ENCODE peak calls at places on chromosomes 12 and 14, in six cellular contexts. One of them, this sample, is unnamed.
A peak's percentile ranks its signal among the peaks of the same experiment; 100 is the strongest.

GRCh38 chr12:28388879-28389278 is 198.6 kb downstream of the CCDC91 start:
- DNase-seq in small intestine: no peak
- DNase-seq in mesendoderm: peak; percentile 18
- DNase-seq in neural progenitor cell: no peak
- DNase-seq in GM12865: no peak
- DNase-seq in astrocyte: no peak
- DNase-seq in this sample: no peak

GRCh38 chr12:21456291-21456780 is 18.9 kb downstream of the PYROXD1 start:
- DNase-seq in small intestine: no peak
- DNase-seq in mesendoderm: no peak
- DNase-seq in neural progenitor cell: no peak
- DNase-seq in GM12865: no peak
- DNase-seq in astrocyte: no peak
- DNase-seq in this sample: no peak

GRCh38 chr12:92234533-92234932 is 88.9 kb upstream of the BTG1 start:
- DNase-seq in small intestine: no peak
- DNase-seq in mesendoderm: no peak
- DNase-seq in neural progenitor cell: no peak
- DNase-seq in GM12865: no peak
- DNase-seq in astrocyte: no peak
- DNase-seq in this sample: no peak

GRCh38 chr12:101379149-101379548 is 28.4 kb downstream of the ARL1 start:
- DNase-seq in small intestine: no peak
- DNase-seq in mesendoderm: no peak
- DNase-seq in neural progenitor cell: no peak
- DNase-seq in GM12865: no peak
- DNase-seq in astrocyte: no peak
- DNase-seq in this sample: no peak

GRCh38 chr12:132029503-132030300 is 80.0 kb downstream of the EP400 start:
- DNase-seq in small intestine: no peak
- DNase-seq in mesendoderm: peak; percentile 46
- DNase-seq in neural progenitor cell: no peak
- DNase-seq in GM12865: no peak
- DNase-seq in astrocyte: no peak
- DNase-seq in this sample: no peak

GRCh38 chr14:67734675-67735074 is 33.0 kb downstream of the RDH12 start:
- DNase-seq in small intestine: no peak
- DNase-seq in mesendoderm: peak; percentile 63
- DNase-seq in neural progenitor cell: peak; percentile 13
- DNase-seq in GM12865: no peak
- DNase-seq in astrocyte: no peak
- DNase-seq in this sample: no peak

GRCh38 chr14:50523271-50524041 is 8.9 kb downstream of the MAP4K5 start:
- DNase-seq in small intestine: no peak
- DNase-seq in mesendoderm: no peak
- DNase-seq in neural progenitor cell: peak; percentile 36
- DNase-seq in GM12865: peak; percentile 18
- DNase-seq in astrocyte: no peak
- DNase-seq in this sample: no peak

GRCh38 chr12:104677441-104678089 is 220.8 kb downstream of the CHST11 start:
- DNase-seq in small intestine: no peak
- DNase-seq in mesendoderm: no peak
- DNase-seq in neural progenitor cell: no peak
- DNase-seq in GM12865: no peak
- DNase-seq in astrocyte: no peak
- DNase-seq in this sample: no peak

GRCh38 chr14:69692542-69693053 is 74.3 kb upstream of the SRSF5 start:
- DNase-seq in small intestine: peak; percentile 93
- DNase-seq in mesendoderm: no peak
- DNase-seq in neural progenitor cell: no peak
- DNase-seq in GM12865: no peak
- DNase-seq in astrocyte: no peak
- DNase-seq in this sample: no peak

GRCh38 chr12:125786143-125786542 is 720.9 kb downstream of the AACS start:
- DNase-seq in small intestine: no peak
- DNase-seq in mesendoderm: no peak
- DNase-seq in neural progenitor cell: no peak
- DNase-seq in GM12865: no peak
- DNase-seq in astrocyte: peak; percentile 47
- DNase-seq in this sample: no peak

GRCh38 chr14:62983821-62984220 is 61.4 kb downstream of the KCNH5 start:
- DNase-seq in small intestine: no peak
- DNase-seq in mesendoderm: no peak
- DNase-seq in neural progenitor cell: no peak
- DNase-seq in GM12865: no peak
- DNase-seq in astrocyte: no peak
- DNase-seq in this sample: no peak

GRCh38 chr14:50926851-50927386 is 17.4 kb downstream of the PYGL start:
- DNase-seq in small intestine: no peak
- DNase-seq in mesendoderm: no peak
- DNase-seq in neural progenitor cell: no peak
- DNase-seq in GM12865: no peak
- DNase-seq in astrocyte: no peak
- DNase-seq in this sample: no peak

GRCh38 chr14:96362071-96362964 is 823 bp downstream of the ATG2B start:
- DNase-seq in small intestine: peak; percentile 90
- DNase-seq in mesendoderm: peak; percentile 61
- DNase-seq in neural progenitor cell: peak; percentile 63
- DNase-seq in GM12865: peak; percentile 83
- DNase-seq in astrocyte: no peak
- DNase-seq in this sample: peak; percentile 36

GRCh38 chr14:68598621-68599447 is 194.0 kb downstream of the ZFP36L1 start:
- DNase-seq in small intestine: peak; percentile 91
- DNase-seq in mesendoderm: no peak
- DNase-seq in neural progenitor cell: no peak
- DNase-seq in GM12865: no peak
- DNase-seq in astrocyte: peak; percentile 95
- DNase-seq in this sample: peak; percentile 54

GRCh38 chr12:115451151-115451784 is 767.3 kb upstream of the TBX3 start:
- DNase-seq in small intestine: peak; percentile 50
- DNase-seq in mesendoderm: peak; percentile 53
- DNase-seq in neural progenitor cell: no peak
- DNase-seq in GM12865: no peak
- DNase-seq in astrocyte: no peak
- DNase-seq in this sample: no peak

GRCh38 chr12:91763654-91764439 is 381.8 kb downstream of the BTG1 start:
- DNase-seq in small intestine: no peak
- DNase-seq in mesendoderm: no peak
- DNase-seq in neural progenitor cell: no peak
- DNase-seq in GM12865: no peak
- DNase-seq in astrocyte: no peak
- DNase-seq in this sample: no peak

GRCh38 chr14:59354666-59355065 is 110.5 kb downstream of the GPR135 start:
- DNase-seq in small intestine: no peak
- DNase-seq in mesendoderm: no peak
- DNase-seq in neural progenitor cell: no peak
- DNase-seq in GM12865: no peak
- DNase-seq in astrocyte: peak; percentile 68
- DNase-seq in this sample: no peak

GRCh38 chr12:57512665-57513064 is 7.6 kb downstream of the DDIT3 start:
- DNase-seq in small intestine: no peak
- DNase-seq in mesendoderm: no peak
- DNase-seq in neural progenitor cell: no peak
- DNase-seq in GM12865: no peak
- DNase-seq in astrocyte: no peak
- DNase-seq in this sample: no peak

GRCh38 chr14:35438910-35439713 is 34.6 kb upstream of the NFKBIA start:
- DNase-seq in small intestine: peak; percentile 9
- DNase-seq in mesendoderm: peak; percentile 49
- DNase-seq in neural progenitor cell: peak; percentile 11
- DNase-seq in GM12865: peak; percentile 16
- DNase-seq in astrocyte: no peak
- DNase-seq in this sample: no peak

GRCh38 chr12:97616936-97617335 is 154.3 kb downstream of the RMST start:
- DNase-seq in small intestine: no peak
- DNase-seq in mesendoderm: no peak
- DNase-seq in neural progenitor cell: no peak
- DNase-seq in GM12865: no peak
- DNase-seq in astrocyte: no peak
- DNase-seq in this sample: no peak

GRCh38 chr12:78208106-78208505 is 377.4 kb downstream of the NAV3 start:
- DNase-seq in small intestine: no peak
- DNase-seq in mesendoderm: no peak
- DNase-seq in neural progenitor cell: no peak
- DNase-seq in GM12865: no peak
- DNase-seq in astrocyte: peak; percentile 67
- DNase-seq in this sample: no peak

GRCh38 chr12:57208946-57209282 is 7.7 kb upstream of the NXPH4 start:
- DNase-seq in small intestine: no peak
- DNase-seq in mesendoderm: no peak
- DNase-seq in neural progenitor cell: no peak
- DNase-seq in GM12865: no peak
- DNase-seq in astrocyte: no peak
- DNase-seq in this sample: no peak

GRCh38 chr12:26360062-26360461 is 164.7 kb downstream of the SSPN start:
- DNase-seq in small intestine: no peak
- DNase-seq in mesendoderm: no peak
- DNase-seq in neural progenitor cell: no peak
- DNase-seq in GM12865: no peak
- DNase-seq in astrocyte: no peak
- DNase-seq in this sample: no peak

GRCh38 chr14:96627386-96627785 is 125.2 kb downstream of the PAPOLA start:
- DNase-seq in small intestine: no peak
- DNase-seq in mesendoderm: no peak
- DNase-seq in neural progenitor cell: no peak
- DNase-seq in GM12865: no peak
- DNase-seq in astrocyte: no peak
- DNase-seq in this sample: no peak

GRCh38 chr14:92573761-92574498 is 60.3 kb downstream of the RIN3 start:
- DNase-seq in small intestine: no peak
- DNase-seq in mesendoderm: no peak
- DNase-seq in neural progenitor cell: no peak
- DNase-seq in GM12865: no peak
- DNase-seq in astrocyte: no peak
- DNase-seq in this sample: no peak

GRCh38 chr12:54140958-54141388 is 47.8 kb downstream of the SMUG1 start:
- DNase-seq in small intestine: no peak
- DNase-seq in mesendoderm: peak; percentile 71
- DNase-seq in neural progenitor cell: peak; percentile 48
- DNase-seq in GM12865: no peak
- DNase-seq in astrocyte: no peak
- DNase-seq in this sample: no peak

GRCh38 chr14:29927596-29928341 is at the start of gene PRKD1:
- DNase-seq in small intestine: peak; percentile 39
- DNase-seq in mesendoderm: peak; percentile 86
- DNase-seq in neural progenitor cell: peak; percentile 87
- DNase-seq in GM12865: no peak
- DNase-seq in astrocyte: peak; percentile 66
- DNase-seq in this sample: peak; percentile 81

GRCh38 chr14:103699901-103700752 is 15.1 kb downstream of the XRCC3 start:
- DNase-seq in small intestine: no peak
- DNase-seq in mesendoderm: no peak
- DNase-seq in neural progenitor cell: no peak
- DNase-seq in GM12865: no peak
- DNase-seq in astrocyte: no peak
- DNase-seq in this sample: peak; percentile 87

GRCh38 chr12:4483885-4484823 is 38.5 kb upstream of the FGF6 start:
- DNase-seq in small intestine: no peak
- DNase-seq in mesendoderm: no peak
- DNase-seq in neural progenitor cell: no peak
- DNase-seq in GM12865: no peak
- DNase-seq in astrocyte: no peak
- DNase-seq in this sample: no peak

GRCh38 chr12:71594214-71594948 is 69.3 kb downstream of the ZFC3H1 start:
- DNase-seq in small intestine: peak; percentile 44
- DNase-seq in mesendoderm: peak; percentile 53
- DNase-seq in neural progenitor cell: no peak
- DNase-seq in GM12865: no peak
- DNase-seq in astrocyte: no peak
- DNase-seq in this sample: no peak

GRCh38 chr12:32548691-32549412 is 130.2 kb upstream of the DNM1L start:
- DNase-seq in small intestine: no peak
- DNase-seq in mesendoderm: no peak
- DNase-seq in neural progenitor cell: no peak
- DNase-seq in GM12865: no peak
- DNase-seq in astrocyte: peak; percentile 93
- DNase-seq in this sample: peak; percentile 62

GRCh38 chr12:119589087-119589486 is 4.5 kb upstream of the TMEM233 start:
- DNase-seq in small intestine: no peak
- DNase-seq in mesendoderm: no peak
- DNase-seq in neural progenitor cell: no peak
- DNase-seq in GM12865: peak; percentile 7
- DNase-seq in astrocyte: peak; percentile 32
- DNase-seq in this sample: no peak
- H3K4me3 ChIP-seq in small intestine: no peak overlapping the region
- H3K4me3 ChIP-seq in mesendoderm: no peak overlapping the region
- H3K4me3 ChIP-seq in neural progenitor cell: no peak overlapping the region
- H3K4me3 ChIP-seq in GM12865: no peak overlapping the region
- H3K4me3 ChIP-seq in astrocyte: no peak overlapping the region
- H3K4me3 ChIP-seq in this sample: no peak overlapping the region

DNA sequence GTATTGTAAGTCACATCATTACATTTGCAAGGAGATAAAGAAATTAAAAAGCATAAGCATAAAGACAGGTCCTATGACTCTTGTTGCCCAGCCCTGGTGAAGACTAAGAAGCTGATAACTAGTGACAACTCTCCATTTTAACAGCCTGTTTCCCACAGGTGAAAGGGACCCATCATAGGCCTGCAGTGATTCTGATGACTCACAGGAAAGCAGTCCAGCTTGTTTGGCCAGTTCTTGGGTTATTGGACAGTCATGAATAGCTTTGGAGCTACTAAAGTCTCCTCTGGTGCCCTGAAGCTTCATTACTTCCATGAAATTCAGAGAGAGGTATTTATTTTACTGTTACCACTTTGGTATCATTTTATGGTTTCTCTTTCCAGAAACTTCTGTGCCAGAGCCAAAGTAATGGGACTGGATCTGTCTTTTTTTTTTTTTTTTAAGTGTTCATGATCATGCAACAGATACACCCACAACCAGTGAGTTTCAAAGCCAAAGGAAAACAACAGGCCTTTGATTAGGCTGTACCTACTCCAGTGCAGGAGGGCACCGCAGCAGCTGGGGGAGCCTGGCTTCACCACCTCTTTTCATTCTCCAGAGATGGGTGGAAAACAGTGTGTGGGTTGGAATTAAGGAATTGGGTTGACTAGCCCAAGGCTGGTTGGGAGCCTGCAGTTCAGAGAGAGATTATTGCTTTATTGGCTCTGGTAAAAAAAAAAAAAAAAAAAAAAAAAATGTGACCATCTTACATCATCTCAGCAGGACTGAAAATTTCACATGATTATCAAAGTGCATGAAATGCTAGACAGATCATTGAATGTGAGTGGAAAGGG is 55.3 kb upstream of the DYRK2 start:
- DNase-seq in small intestine: peak; percentile 93
- DNase-seq in mesendoderm: peak; percentile 50
- DNase-seq in neural progenitor cell: no peak
- DNase-seq in GM12865: no peak
- DNase-seq in astrocyte: peak; percentile 43
- DNase-seq in this sample: no peak
- H3K4me3 ChIP-seq in small intestine: no peak overlapping the region
- H3K4me3 ChIP-seq in mesendoderm: no peak overlapping the region
- H3K4me3 ChIP-seq in neural progenitor cell: no peak overlapping the region
- H3K4me3 ChIP-seq in GM12865: no peak overlapping the region
- H3K4me3 ChIP-seq in astrocyte: no peak overlapping the region
- H3K4me3 ChIP-seq in this sample: no peak overlapping the region

GRCh38 chr12:110579239-110579888 is 3.8 kb downstream of the PPTC7 start:
- DNase-seq in small intestine: no peak
- DNase-seq in mesendoderm: no peak
- DNase-seq in neural progenitor cell: no peak
- DNase-seq in GM12865: peak; percentile 58
- DNase-seq in astrocyte: no peak
- DNase-seq in this sample: no peak
- H3K4me3 ChIP-seq in small intestine: no peak overlapping the region
- H3K4me3 ChIP-seq in mesendoderm: no peak overlapping the region
- H3K4me3 ChIP-seq in neural progenitor cell: no peak overlapping the region
- H3K4me3 ChIP-seq in GM12865: peak overlapping the region; percentile 76
- H3K4me3 ChIP-seq in astrocyte: no peak overlapping the region
- H3K4me3 ChIP-seq in this sample: no peak overlapping the region

GRCh38 chr14:100031506-100032281 is 33.5 kb upstream of the EVL start:
- DNase-seq in small intestine: no peak
- DNase-seq in mesendoderm: peak; percentile 80
- DNase-seq in neural progenitor cell: no peak
- DNase-seq in GM12865: no peak
- DNase-seq in astrocyte: peak; percentile 98
- DNase-seq in this sample: peak; percentile 53
- H3K4me3 ChIP-seq in small intestine: no peak overlapping the region
- H3K4me3 ChIP-seq in mesendoderm: no peak overlapping the region
- H3K4me3 ChIP-seq in neural progenitor cell: no peak overlapping the region
- H3K4me3 ChIP-seq in GM12865: no peak overlapping the region
- H3K4me3 ChIP-seq in astrocyte: peak overlapping the region; percentile 60
- H3K4me3 ChIP-seq in this sample: no peak overlapping the region

This sample was measured in adrenal gland.